ENCODE peak calls at places on chromosomes 12 and 14, in five cellular contexts. One of them, this sample, is unnamed.

GRCh38 chr14:94945615-94946014 is 175.7 kb upstream of the GSC start:
- DNase-seq in fibroblast of mammary gland: no peak
- DNase-seq in effector memory CD8-positive, alpha-beta T cell: peak; percentile 46
- DNase-seq in foreskin fibroblast: no peak
- DNase-seq in brain microvascular endothelial cell: no peak
- DNase-seq in this sample: no peak

GRCh38 chr12:64618953-64619590 is 8.8 kb downstream of the RASSF3 start:
- DNase-seq in fibroblast of mammary gland: peak; percentile 65
- DNase-seq in foreskin fibroblast: peak; percentile 74
- DNase-seq in effector memory CD8-positive, alpha-beta T cell: no peak
- DNase-seq in brain microvascular endothelial cell: peak; percentile 19
- DNase-seq in this sample: no peak

GRCh38 chr14:74425525-74426201 is 347 bp downstream of the SYNDIG1L start:
- DNase-seq in brain microvascular endothelial cell: no peak
- DNase-seq in fibroblast of mammary gland: no peak
- DNase-seq in foreskin fibroblast: no peak
- DNase-seq in effector memory CD8-positive, alpha-beta T cell: peak; percentile 58
- DNase-seq in this sample: no peak

GRCh38 chr12:118206107-118206412 is 70.1 kb downstream of the PEBP1 start:
- DNase-seq in foreskin fibroblast: no peak
- DNase-seq in effector memory CD8-positive, alpha-beta T cell: no peak
- DNase-seq in fibroblast of mammary gland: peak; percentile 7
- DNase-seq in brain microvascular endothelial cell: no peak
- DNase-seq in this sample: no peak

GRCh38 chr14:60153996-60154395 is 11.2 kb downstream of the DHRS7 start:
- DNase-seq in foreskin fibroblast: no peak
- DNase-seq in effector memory CD8-positive, alpha-beta T cell: no peak
- DNase-seq in brain microvascular endothelial cell: no peak
- DNase-seq in fibroblast of mammary gland: no peak
- DNase-seq in this sample: no peak

GRCh38 chr14:92460916-92461579 is 52.5 kb upstream of the RIN3 start:
- DNase-seq in brain microvascular endothelial cell: peak; percentile 57
- DNase-seq in effector memory CD8-positive, alpha-beta T cell: peak; percentile 15
- DNase-seq in fibroblast of mammary gland: peak; percentile 66
- DNase-seq in foreskin fibroblast: peak; percentile 70
- DNase-seq in this sample: no peak

GRCh38 chr14:67365476-67365875 is 5.3 kb downstream of the EIF2S1 start:
- DNase-seq in effector memory CD8-positive, alpha-beta T cell: no peak
- DNase-seq in fibroblast of mammary gland: no peak
- DNase-seq in foreskin fibroblast: no peak
- DNase-seq in brain microvascular endothelial cell: no peak
- DNase-seq in this sample: no peak

GRCh38 chr14:23028800-23029199 is 5.9 kb downstream of the PSMB5 start:
- DNase-seq in effector memory CD8-positive, alpha-beta T cell: no peak
- DNase-seq in foreskin fibroblast: no peak
- DNase-seq in brain microvascular endothelial cell: no peak
- DNase-seq in fibroblast of mammary gland: peak; percentile 52
- DNase-seq in this sample: no peak

GRCh38 chr14:97276573-97276972 is 479.4 kb downstream of the VRK1 start:
- DNase-seq in brain microvascular endothelial cell: no peak
- DNase-seq in fibroblast of mammary gland: no peak
- DNase-seq in effector memory CD8-positive, alpha-beta T cell: peak; percentile 4
- DNase-seq in foreskin fibroblast: no peak
- DNase-seq in this sample: no peak

GRCh38 chr14:68208218-68208617 is 388.6 kb downstream of the RAD51B start:
- DNase-seq in brain microvascular endothelial cell: no peak
- DNase-seq in foreskin fibroblast: no peak
- DNase-seq in fibroblast of mammary gland: no peak
- DNase-seq in effector memory CD8-positive, alpha-beta T cell: no peak
- DNase-seq in this sample: no peak